ENCODE peak calls at places on chromosomes 16 and 17, in ten cellular contexts. B is activated T-helper 1 cell treated with anti-CD3 and anti-CD28 coated beads, Interleukin-12 subunit alpha, Interleukin-12 subunit beta, Interleukin-2, Interleukin-4 antibody, amounts not matched to agents 30 ng/mL and 10 ng/mL and 1 ng/mL, durations not matched to agents 14 hours and 24 hours and 36 hours; C is NCI-H460; H is SK-N-MC; Z is ureter; D is anterior cingulate cortex; M is GDM1; K is upper lobe of right lung; P is globus pallidus; X is type B pancreatic cell. R is an unnamed sample.

GRCh38 chr16:81181013-81181720 is 57.3 kb upstream of the BCO1 start:
- DNase-seq in B (no peak), C (peak), H (no peak), Z (peak), D (no peak), M (no peak), K (peak), P (no peak), X (peak), R (no peak)

GRCh38 chr16:63789603-63790002 is 1332.3 kb downstream of the CDH11 start:
- DNase-seq in B (no peak), C (no peak), H (no peak), Z (no peak), D (no peak), M (no peak), K (no peak), P (no peak), X (no peak), R (no peak)

GRCh38 chr17:50114849-50115357 is 15.1 kb downstream of the SAMD14 start:
- DNase-seq in B (no peak), C (peak), H (peak), Z (no peak), D (peak), M (peak), K (no peak), P (peak), X (no peak), R (peak)

GRCh38 chr17:31582151-31582907 is 190.9 kb downstream of the RAB11FIP4 start:
- DNase-seq in B (no peak), C (no peak), H (no peak), Z (peak), D (peak), M (peak), K (peak), P (peak), X (no peak), R (no peak)

GRCh38 chr17:42005128-42005527 is 12.1 kb downstream of the DNAJC7 start:
- DNase-seq in B (no peak), C (no peak), H (no peak), Z (no peak), D (no peak), M (no peak), K (no peak), P (no peak), X (no peak), R (no peak)

GRCh38 chr17:81128338-81128737 is 37.0 kb upstream of the PVALEF start:
- DNase-seq in B (no peak), C (no peak), H (no peak), Z (no peak), D (no peak), M (no peak), K (no peak), P (no peak), X (no peak), R (no peak)

GRCh38 chr16:616771-617586 is 13.8 kb upstream of the WFIKKN1 start:
- DNase-seq in B (no peak), C (no peak), H (no peak), Z (no peak), D (no peak), M (no peak), K (peak), P (no peak), X (no peak), R (no peak)

GRCh38 chr16:28292731-28293588 is 635 bp downstream of the SBK1 start:
- DNase-seq in B (no peak), C (no peak), H (no peak), Z (no peak), D (no peak), M (no peak), K (peak), P (peak), X (no peak), R (no peak)

GRCh38 chr17:50955160-50955559 is 89.0 kb upstream of the TOB1 start:
- DNase-seq in B (no peak), C (no peak), H (no peak), Z (no peak), D (no peak), M (no peak), K (no peak), P (no peak), X (no peak), R (no peak)